ENCODE peak calls at places on chromosome 14, in four cellular contexts. One of them, this sample, is unnamed.

GRCh38 chr14:21965042-21965441 is 291.4 kb upstream of the OR4E1 start:
- DNase-seq in cardiac muscle cell: no peak
- DNase-seq in PC-9: no peak
- DNase-seq in left ventricle myocardium inferior: no peak
- DNase-seq in this sample: no peak

GRCh38 chr14:93984987-93985410 is 8.6 kb upstream of the ASB2 start:
- DNase-seq in left ventricle myocardium inferior: peak; percentile 53
- DNase-seq in cardiac muscle cell: peak; percentile 72
- DNase-seq in PC-9: no peak
- DNase-seq in this sample: no peak

GRCh38 chr14:45364565-45364964 is 111.6 kb upstream of the MIS18BP1 start:
- DNase-seq in cardiac muscle cell: no peak
- DNase-seq in left ventricle myocardium inferior: no peak
- DNase-seq in PC-9: no peak
- DNase-seq in this sample: no peak

GRCh38 chr14:83483063-83483462 is 1949.4 kb upstream of the SEL1L start:
- DNase-seq in cardiac muscle cell: peak; percentile 28
- DNase-seq in PC-9: no peak
- DNase-seq in left ventricle myocardium inferior: no peak
- DNase-seq in this sample: no peak

GRCh38 chr14:43901950-43902349 is 605.1 kb downstream of the FSCB start:
- DNase-seq in cardiac muscle cell: no peak
- DNase-seq in left ventricle myocardium inferior: no peak
- DNase-seq in PC-9: no peak
- DNase-seq in this sample: no peak

GRCh38 chr14:67680121-67680602 is 5.7 kb upstream of the VTI1B start:
- DNase-seq in cardiac muscle cell: peak; percentile 92
- DNase-seq in PC-9: no peak
- DNase-seq in left ventricle myocardium inferior: no peak
- DNase-seq in this sample: no peak

GRCh38 chr14:55662757-55663156 is 82.8 kb downstream of the KTN1 start:
- DNase-seq in PC-9: no peak
- DNase-seq in cardiac muscle cell: no peak
- DNase-seq in left ventricle myocardium inferior: no peak
- DNase-seq in this sample: no peak

GRCh38 chr14:50117456-50117855 is 1.1 kb upstream of the VCPKMT start:
- DNase-seq in left ventricle myocardium inferior: no peak
- DNase-seq in cardiac muscle cell: no peak
- DNase-seq in PC-9: no peak
- DNase-seq in this sample: no peak

GRCh38 chr14:99930420-99931274 is 134.6 kb upstream of the EVL start:
- DNase-seq in PC-9: no peak
- DNase-seq in cardiac muscle cell: no peak
- DNase-seq in left ventricle myocardium inferior: no peak
- DNase-seq in this sample: no peak

GRCh38 chr14:101991336-101991735 is 27.0 kb downstream of the DYNC1H1 start:
- DNase-seq in left ventricle myocardium inferior: no peak
- DNase-seq in cardiac muscle cell: no peak
- DNase-seq in PC-9: no peak
- DNase-seq in this sample: no peak

GRCh38 chr14:23071244-23071974 is 14.1 kb upstream of the CDH24 start:
- DNase-seq in left ventricle myocardium inferior: peak; percentile 83
- DNase-seq in PC-9: peak; percentile 69
- DNase-seq in cardiac muscle cell: peak; percentile 96
- DNase-seq in this sample: peak; percentile 85

DNA sequence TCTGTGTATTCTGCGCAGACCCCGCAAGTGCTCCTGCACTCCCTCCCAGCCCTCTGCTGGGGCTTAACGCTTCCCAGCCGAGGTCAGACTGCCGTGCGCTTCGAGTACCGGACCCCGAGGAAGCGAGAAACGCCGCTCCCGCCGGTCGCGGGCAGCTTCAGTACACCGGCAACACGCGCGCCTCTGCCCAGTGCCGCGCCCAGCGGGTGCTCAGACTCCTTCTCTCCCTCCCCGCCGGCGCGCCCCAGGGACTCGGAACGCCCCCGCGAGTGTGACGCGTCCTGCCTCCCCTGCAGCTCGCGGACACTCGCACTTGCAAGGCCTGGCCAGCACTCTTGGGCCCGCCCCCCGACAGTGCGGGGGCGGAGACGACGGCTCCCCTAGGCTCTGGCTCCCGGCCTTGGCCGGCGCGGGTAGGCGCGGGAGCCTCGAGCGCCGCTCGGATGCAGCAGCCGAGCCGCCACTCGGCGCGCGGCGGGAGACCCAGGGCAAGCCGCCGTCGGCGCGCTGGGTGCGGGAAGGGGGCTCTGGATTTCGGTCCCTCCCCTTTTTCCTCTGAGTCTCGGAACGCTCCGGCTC is at the start of gene PTGER2:
- DNase-seq in PC-9: peak; percentile 82
- DNase-seq in left ventricle myocardium inferior: peak; percentile 84
- DNase-seq in cardiac muscle cell: peak; percentile 94
- DNase-seq in this sample: peak; percentile 86
- H3K4me3 ChIP-seq in PC-9: peak within 1 kb of the TSS; percentile 29
- H3K4me3 ChIP-seq in left ventricle myocardium inferior: peak within 1 kb of the TSS; percentile 71
- H3K4me3 ChIP-seq in cardiac muscle cell: peak within 1 kb of the TSS; percentile 33
- H3K4me3 ChIP-seq in this sample: peak within 1 kb of the TSS; percentile 46

DNA sequence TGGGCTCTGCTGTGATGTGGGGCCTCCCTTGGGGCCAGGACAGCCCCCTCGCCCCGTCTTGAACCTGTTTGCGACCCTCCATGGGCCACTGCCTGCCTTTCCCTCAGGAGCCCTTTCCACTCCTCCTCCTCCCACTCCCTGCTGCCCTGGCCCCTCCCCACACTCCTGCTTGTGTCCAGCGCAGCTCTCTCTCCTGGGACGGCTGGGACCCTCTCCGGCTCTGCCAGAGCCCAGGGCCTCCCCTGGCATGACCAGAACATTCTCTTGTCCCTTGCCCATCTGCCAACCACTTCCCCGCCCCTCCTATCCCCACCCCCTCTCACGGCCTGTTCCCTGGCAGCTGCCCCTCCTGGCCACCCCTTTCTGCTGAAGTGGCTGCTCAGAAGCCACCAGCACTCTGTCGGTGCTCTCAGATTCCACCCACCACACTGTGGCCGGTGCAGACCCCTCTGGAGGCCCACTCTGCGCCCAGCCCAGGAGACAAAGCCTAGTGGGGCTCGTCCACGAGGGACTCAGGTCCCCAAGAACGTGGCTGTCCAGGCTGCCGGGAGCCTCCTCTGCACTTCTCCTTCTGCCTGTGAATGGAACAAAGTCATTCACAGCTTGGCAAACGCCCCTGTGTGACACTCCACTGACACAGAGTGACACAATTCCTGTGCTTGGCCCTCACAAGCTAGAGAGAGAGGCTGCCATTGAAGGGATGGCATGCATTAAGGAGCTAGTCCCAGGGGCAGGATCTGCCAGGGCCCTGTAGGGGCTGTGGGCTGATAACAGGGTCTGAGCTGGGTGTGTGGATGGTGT is 1.4 kb downstream of the ASPG start:
- DNase-seq in cardiac muscle cell: no peak
- DNase-seq in left ventricle myocardium inferior: peak; percentile 51
- DNase-seq in PC-9: no peak
- DNase-seq in this sample: no peak
- H3K27ac ChIP-seq in cardiac muscle cell: no peak overlapping the region
- H3K27ac ChIP-seq in left ventricle myocardium inferior: peak overlapping the region; percentile 86
- H3K27ac ChIP-seq in PC-9: no peak overlapping the region
- H3K27ac ChIP-seq in this sample: no peak overlapping the region

GRCh38 chr14:73465833-73466532 is 7.6 kb upstream of the NUMB start:
- DNase-seq in cardiac muscle cell: no peak
- DNase-seq in PC-9: no peak
- DNase-seq in left ventricle myocardium inferior: no peak
- DNase-seq in this sample: no peak

GRCh38 chr14:73462815-73463214 is 4.5 kb upstream of the NUMB start:
- DNase-seq in PC-9: no peak
- DNase-seq in left ventricle myocardium inferior: no peak
- DNase-seq in cardiac muscle cell: peak; percentile 68
- DNase-seq in this sample: no peak

GRCh38 chr14:73462078-73462715 is 3.9 kb upstream of the NUMB start:
- DNase-seq in cardiac muscle cell: peak; percentile 75
- DNase-seq in PC-9: peak; percentile 39
- DNase-seq in left ventricle myocardium inferior: peak; percentile 50
- DNase-seq in this sample: peak; percentile 74

GRCh38 chr14:73461478-73462077 is 3.2 kb upstream of the NUMB start:
- DNase-seq in cardiac muscle cell: no peak
- DNase-seq in PC-9: no peak
- DNase-seq in left ventricle myocardium inferior: no peak
- DNase-seq in this sample: peak; percentile 13

DNA sequence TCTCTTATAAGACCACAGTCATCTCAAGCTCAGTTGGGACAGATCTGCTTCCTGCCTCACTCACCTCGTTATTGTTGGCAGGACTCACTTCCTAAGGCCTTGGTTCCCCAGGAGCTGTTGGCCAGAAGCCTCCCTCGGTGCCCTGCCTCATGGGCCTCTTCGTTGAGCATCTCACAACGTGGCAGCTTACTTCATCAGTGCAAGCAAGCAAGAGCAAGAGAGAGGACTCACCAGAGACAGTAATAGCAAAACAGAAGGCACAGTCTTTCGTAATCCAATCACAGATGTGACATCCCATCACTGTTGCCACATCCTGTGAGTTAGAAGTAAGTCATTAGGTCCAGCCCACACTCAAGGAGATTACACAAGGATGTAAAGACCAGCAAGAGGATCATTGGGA is 5.1 kb upstream of the NUMB start:
- DNase-seq in PC-9: no peak
- DNase-seq in left ventricle myocardium inferior: no peak
- DNase-seq in cardiac muscle cell: peak; percentile 93
- DNase-seq in this sample: peak; percentile 38
- H3K4me3 ChIP-seq in PC-9: no peak overlapping the region
- H3K4me3 ChIP-seq in left ventricle myocardium inferior: peak overlapping the region; percentile 3
- H3K4me3 ChIP-seq in cardiac muscle cell: no peak overlapping the region
- H3K4me3 ChIP-seq in this sample: no peak overlapping the region

GRCh38 chr14:89543420-89543790 is 126.4 kb upstream of the FOXN3 start:
- DNase-seq in cardiac muscle cell: no peak
- DNase-seq in PC-9: no peak
- DNase-seq in left ventricle myocardium inferior: no peak
- DNase-seq in this sample: no peak

GRCh38 chr14:89537911-89538310 is 120.9 kb upstream of the FOXN3 start:
- DNase-seq in PC-9: no peak
- DNase-seq in cardiac muscle cell: no peak
- DNase-seq in left ventricle myocardium inferior: no peak
- DNase-seq in this sample: no peak

GRCh38 chr14:89542768-89543419 is 125.9 kb upstream of the FOXN3 start:
- DNase-seq in PC-9: no peak
- DNase-seq in left ventricle myocardium inferior: no peak
- DNase-seq in cardiac muscle cell: no peak
- DNase-seq in this sample: no peak

GRCh38 chr14:89540830-89541470 is 123.9 kb upstream of the FOXN3 start:
- DNase-seq in PC-9: no peak
- DNase-seq in cardiac muscle cell: peak; percentile 56
- DNase-seq in left ventricle myocardium inferior: no peak
- DNase-seq in this sample: no peak

DNA sequence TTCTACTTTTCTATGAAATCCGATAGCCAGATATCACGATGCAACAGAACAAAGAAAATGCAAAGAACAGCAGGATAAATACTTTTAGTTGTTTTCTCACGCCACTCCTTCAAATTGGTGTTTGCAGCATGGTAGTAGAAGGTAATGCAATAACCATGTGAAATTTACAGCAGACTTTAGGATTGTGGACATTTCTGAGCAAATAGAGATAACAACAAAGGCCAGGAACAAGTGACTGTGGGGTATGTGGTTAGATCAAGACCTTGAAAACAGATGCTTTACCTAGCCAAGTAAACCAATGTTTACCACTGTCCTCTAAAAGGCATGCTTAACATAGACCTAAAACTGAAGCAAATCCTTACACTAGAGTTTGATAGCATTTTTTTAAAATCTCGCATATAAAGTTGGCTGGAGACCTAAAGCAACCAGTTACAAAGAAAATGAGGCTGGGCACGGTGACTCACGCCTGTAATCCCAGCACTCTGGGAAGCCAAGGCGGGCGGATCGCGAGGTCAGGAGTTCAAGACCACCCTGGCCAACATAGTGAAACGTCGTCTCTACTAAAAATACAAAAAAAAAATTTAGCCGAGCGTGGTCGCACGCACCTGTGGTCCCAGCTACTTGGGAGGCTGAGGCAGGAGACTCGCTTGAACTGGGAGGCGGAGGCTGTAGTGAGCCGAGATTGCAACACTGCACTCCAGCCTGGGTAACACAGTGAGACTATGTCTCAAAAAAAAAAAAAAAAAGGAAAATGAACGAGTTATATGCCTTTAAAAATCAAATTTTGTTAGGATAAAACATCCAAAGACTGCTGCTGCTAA is 123.2 kb upstream of the FOXN3 start:
- DNase-seq in left ventricle myocardium inferior: no peak
- DNase-seq in cardiac muscle cell: peak; percentile 31
- DNase-seq in PC-9: no peak
- DNase-seq in this sample: no peak
- H3K27ac ChIP-seq in left ventricle myocardium inferior: no peak overlapping the region
- H3K27ac ChIP-seq in cardiac muscle cell: no peak overlapping the region
- H3K27ac ChIP-seq in PC-9: no peak overlapping the region
- H3K27ac ChIP-seq in this sample: no peak overlapping the region

DNA sequence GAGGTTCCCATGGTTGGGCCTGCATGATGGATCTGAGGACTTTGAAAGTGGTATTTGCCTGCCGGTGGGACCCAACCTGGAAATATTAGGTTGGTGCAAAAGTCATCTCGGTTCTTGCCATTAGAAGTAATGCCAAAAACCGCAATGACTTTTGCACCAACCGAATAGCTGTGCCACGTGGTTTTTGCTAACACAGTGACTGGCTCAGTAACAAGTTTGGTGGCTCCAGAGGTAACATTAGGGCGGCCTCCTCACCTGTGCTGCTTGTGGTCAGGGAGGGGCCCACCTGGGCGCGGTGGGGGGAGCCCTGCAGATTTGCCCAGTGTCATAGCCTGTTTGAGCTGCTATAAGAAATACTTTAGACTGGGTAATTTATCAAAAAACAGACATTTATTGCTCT is 1.8 kb downstream of the BDKRB2 start:
- DNase-seq in cardiac muscle cell: no peak
- DNase-seq in PC-9: peak; percentile 30
- DNase-seq in left ventricle myocardium inferior: no peak
- DNase-seq in this sample: no peak
- H3K4me3 ChIP-seq in cardiac muscle cell: no peak overlapping the region
- H3K4me3 ChIP-seq in PC-9: peak overlapping the region; percentile 59
- H3K4me3 ChIP-seq in left ventricle myocardium inferior: no peak overlapping the region
- H3K4me3 ChIP-seq in this sample: no peak overlapping the region

DNA sequence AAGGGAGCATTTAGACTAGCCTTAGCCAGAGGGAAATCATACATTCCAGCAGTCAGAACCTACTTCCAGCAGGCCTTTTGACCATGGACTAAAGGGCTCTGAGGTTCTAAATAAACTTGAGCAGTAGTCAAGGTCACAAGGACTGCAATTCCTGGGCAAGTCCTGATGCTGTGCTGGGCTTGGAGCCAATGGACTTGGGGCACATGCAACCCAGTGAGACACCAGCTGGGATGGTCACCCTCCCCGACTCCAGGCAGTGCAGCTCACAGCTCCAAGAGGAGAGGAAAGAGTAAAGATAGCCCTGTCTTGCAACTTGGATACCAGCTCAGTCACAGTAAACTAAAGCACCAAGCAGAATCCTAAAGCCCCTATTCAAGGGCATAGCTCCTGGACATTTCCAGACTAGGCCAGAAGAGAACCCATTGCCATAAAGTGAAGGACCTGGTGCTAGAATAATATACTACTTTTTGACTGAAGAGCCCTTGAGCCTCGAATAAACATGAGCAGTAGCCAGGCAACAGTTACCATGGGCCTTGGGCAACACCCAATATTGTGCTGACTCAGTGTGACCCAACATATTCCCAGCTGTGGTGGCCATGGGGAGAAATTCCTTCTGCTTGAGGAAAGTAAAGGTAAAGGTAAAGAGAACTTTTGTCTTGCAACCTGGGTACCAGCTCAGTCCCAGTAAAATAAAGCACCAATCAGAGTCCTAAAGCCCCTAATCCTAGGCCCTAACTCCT is 226.2 kb upstream of the CLEC14A start:
- DNase-seq in PC-9: peak; percentile 72
- DNase-seq in cardiac muscle cell: peak; percentile 47
- DNase-seq in left ventricle myocardium inferior: no peak
- DNase-seq in this sample: peak; percentile 43
- H3K27ac ChIP-seq in PC-9: peak overlapping the region; percentile 98
- H3K27ac ChIP-seq in cardiac muscle cell: no peak overlapping the region
- H3K27ac ChIP-seq in left ventricle myocardium inferior: no peak overlapping the region
- H3K27ac ChIP-seq in this sample: no peak overlapping the region

This sample was measured in lung.